ENCODE peak calls at places on chromosome 18, in eight cellular contexts. F is pancreas, O is SJCRH30, A is breast epithelium, M is A549, P is left ventricle myocardium inferior, I is fibroblast of lung, R is aorta. S is an unnamed sample.

GRCh38 chr18:76686737-76687231 is 135.6 kb upstream of the ZNF236 start:
- DNase-seq in F (no peak), O (peak; percentile 13), A (peak; percentile 71), M (peak; percentile 49), P (peak; percentile 29), I (peak; percentile 70), R (peak; percentile 85), S (peak; percentile 37)

GRCh38 chr18:24683965-24684364 is 223.5 kb downstream of the HRH4 start:
- DNase-seq in F (no peak), O (peak; percentile 9), A (no peak), M (no peak), P (no peak), I (no peak), R (no peak), S (no peak)

GRCh38 chr18:374735-375168 is 106.9 kb upstream of the THOC1 start:
- DNase-seq in F (no peak), O (no peak), A (no peak), M (no peak), P (no peak), I (peak; percentile 66), R (no peak), S (no peak)

GRCh38 chr18:48946329-48946835 is 4.4 kb downstream of the SMAD7 start:
- DNase-seq in F (peak; percentile 31), O (peak; percentile 84), A (no peak), M (no peak), P (no peak), I (peak; percentile 46), R (peak; percentile 71), S (no peak)

GRCh38 chr18:79818631-79819030 is 20.9 kb downstream of the KCNG2 start:
- DNase-seq in F (no peak), O (no peak), A (no peak), M (no peak), P (no peak), I (no peak), R (no peak), S (no peak)

GRCh38 chr18:3877678-3878077 is 427.7 kb downstream of the TGIF1 start:
- DNase-seq in F (no peak), O (no peak), A (no peak), M (no peak), P (no peak), I (peak; percentile 32), R (no peak), S (no peak)

GRCh38 chr18:45449761-45450227 is 165.5 kb upstream of the SLC14A2 start:
- DNase-seq in F (no peak), O (no peak), A (no peak), M (no peak), P (peak; percentile 58), I (peak; percentile 42), R (no peak), S (peak; percentile 36)

GRCh38 chr18:9688036-9688741 is 19.9 kb upstream of the RAB31 start:
- DNase-seq in F (no peak), O (no peak), A (no peak), M (no peak), P (no peak), I (peak; percentile 60), R (no peak), S (no peak)

GRCh38 chr18:63472380-63472779 is 4.4 kb upstream of the SERPINB5 start:
- DNase-seq in F (no peak), O (no peak), A (no peak), M (peak; percentile 23), P (no peak), I (no peak), R (no peak), S (no peak)

GRCh38 chr18:58861353-58861752 is 3.3 kb upstream of the ZNF532 start:
- DNase-seq in F (no peak), O (no peak), A (no peak), M (no peak), P (no peak), I (no peak), R (no peak), S (no peak)

GRCh38 chr18:57353137-57353939 is 981 bp downstream of the ST8SIA3 start:
- DNase-seq in F (peak; percentile 75), O (no peak), A (no peak), M (no peak), P (no peak), I (no peak), R (no peak), S (peak; percentile 87)

GRCh38 chr18:44181951-44182350 is 498.7 kb upstream of the SETBP1 start:
- DNase-seq in F (no peak), O (no peak), A (no peak), M (no peak), P (no peak), I (peak; percentile 40), R (no peak), S (no peak)

GRCh38 chr18:24136967-24137373 is 1.9 kb upstream of the CABYR start:
- DNase-seq in F (no peak), O (no peak), A (no peak), M (no peak), P (no peak), I (peak; percentile 62), R (no peak), S (no peak)

GRCh38 chr18:25517881-25518715 is 166.1 kb upstream of the ZNF521 start:
- DNase-seq in F (no peak), O (no peak), A (no peak), M (no peak), P (no peak), I (no peak), R (no peak), S (no peak)

GRCh38 chr18:5068856-5069255 is 128.2 kb downstream of the AKAIN1 start:
- DNase-seq in F (no peak), O (no peak), A (no peak), M (no peak), P (no peak), I (no peak), R (no peak), S (no peak)

GRCh38 chr18:13281406-13281805 is 62.8 kb downstream of the LDLRAD4 start:
- DNase-seq in F (no peak), O (no peak), A (no peak), M (no peak), P (no peak), I (no peak), R (no peak), S (no peak)

GRCh38 chr18:49321800-49322461 is 138.5 kb downstream of the DYM start:
- DNase-seq in F (no peak), O (no peak), A (no peak), M (no peak), P (no peak), I (peak; percentile 60), R (no peak), S (no peak)

GRCh38 chr18:68662779-68663178 is 52.1 kb downstream of the TMX3 start:
- DNase-seq in F (no peak), O (no peak), A (no peak), M (no peak), P (no peak), I (peak; percentile 21), R (no peak), S (no peak)

GRCh38 chr18:79801641-79802040 is 3.9 kb downstream of the KCNG2 start:
- DNase-seq in F (no peak), O (no peak), A (peak; percentile 27), M (no peak), P (no peak), I (no peak), R (peak; percentile 9), S (no peak)

GRCh38 chr18:66916834-66917233 is 312.9 kb upstream of the CDH19 start:
- DNase-seq in F (no peak), O (no peak), A (no peak), M (no peak), P (no peak), I (no peak), R (no peak), S (no peak)

GRCh38 chr18:26792661-26793060 is 72.8 kb downstream of the AQP4 start:
- DNase-seq in F (no peak), O (no peak), A (no peak), M (peak; percentile 7), P (no peak), I (no peak), R (no peak), S (no peak)

GRCh38 chr18:29969876-29970275 is 1072.7 kb downstream of the DSC3 start:
- DNase-seq in F (no peak), O (no peak), A (no peak), M (no peak), P (no peak), I (no peak), R (no peak), S (no peak)

GRCh38 chr18:51029694-51030536 is at the start of gene SMAD4:
- DNase-seq in F (peak; percentile 99), O (peak; percentile 95), A (peak; percentile 97), M (peak; percentile 77), P (peak; percentile 96), I (peak; percentile 97), R (peak; percentile 100), S (peak; percentile 91)
- H3K4me1 ChIP-seq in F (peaks cover 11% of the 10 kb centered on the region), O (no peaks in the 10 kb centered on the region), A (no peaks in the 10 kb centered on the region), M (peaks cover 13% of the 10 kb centered on the region), P (peaks cover 83% of the 10 kb centered on the region), I (peaks cover 2% of the 10 kb centered on the region), R (peaks cover 4% of the 10 kb centered on the region), S (no peaks in the 10 kb centered on the region)

GRCh38 chr18:70291295-70291574 is 2.4 kb downstream of the SOCS6 start:
- DNase-seq in F (no peak), O (no peak), A (no peak), M (no peak), P (no peak), I (no peak), R (no peak), S (no peak)
- H3K4me3 ChIP-seq in F (no peak overlapping the region), O (no peak overlapping the region), A (no peak overlapping the region), M (peak overlapping the region; percentile 89), P (peak overlapping the region; percentile 80), I (peak overlapping the region; percentile 91), R (no peak overlapping the region), S (peak overlapping the region; percentile 57)

DNA sequence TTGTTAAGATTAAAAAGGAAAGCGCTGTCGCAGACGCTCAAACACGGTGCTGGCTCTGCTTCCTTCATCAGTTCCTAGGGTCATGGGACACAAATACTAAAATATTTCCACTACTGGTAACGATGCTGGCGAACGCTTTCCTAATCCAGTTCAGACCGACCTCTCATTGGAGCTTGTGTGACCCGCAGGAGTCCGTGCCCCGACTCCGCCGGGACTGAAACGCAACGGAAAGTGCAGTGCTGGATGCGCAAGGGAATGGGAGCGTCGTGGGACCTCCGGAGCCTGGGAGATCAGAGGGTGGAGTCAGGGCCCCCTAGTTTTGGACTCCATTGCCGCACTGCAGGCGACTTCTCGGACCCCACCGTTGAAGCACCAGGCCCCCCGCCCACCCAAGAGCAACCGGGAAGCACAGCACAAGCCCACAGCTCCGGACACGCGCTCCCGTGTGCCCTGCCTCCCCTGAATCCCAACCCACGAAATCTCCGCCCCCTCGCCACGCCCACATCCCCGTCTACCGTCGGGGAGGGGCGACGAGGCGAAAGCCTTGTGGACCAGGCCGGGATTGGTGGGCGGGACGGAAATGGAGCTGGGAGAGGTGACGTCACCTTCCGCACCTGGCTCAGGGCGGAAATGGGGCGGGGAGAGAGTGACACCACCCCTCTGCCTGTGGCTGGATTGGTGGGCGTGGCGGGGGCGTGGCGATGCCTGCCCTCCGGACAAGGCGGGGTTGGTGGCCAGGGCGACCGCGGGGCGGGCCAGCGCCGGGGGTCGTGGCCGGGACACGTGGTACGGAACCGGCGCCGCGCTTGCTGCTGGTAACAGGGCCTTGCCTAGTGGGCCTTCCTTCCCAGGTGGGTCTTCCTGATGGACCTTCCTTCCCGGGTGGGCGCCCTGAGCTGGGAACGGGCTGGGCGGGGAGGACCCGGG is at the start of gene CNDP2:
- DNase-seq in F (peak; percentile 100), O (peak; percentile 97), A (peak; percentile 100), M (peak; percentile 84), P (peak; percentile 100), I (peak; percentile 98), R (peak; percentile 100), S (peak; percentile 98)
- H3K4me1 ChIP-seq in F (peaks cover 30% of the 10 kb centered on the region), O (peaks cover 4% of the 10 kb centered on the region), A (no peaks in the 10 kb centered on the region), M (peaks cover 6% of the 10 kb centered on the region), P (peaks cover 64% of the 10 kb centered on the region), I (peaks cover 2% of the 10 kb centered on the region), R (no peaks in the 10 kb centered on the region), S (no peaks in the 10 kb centered on the region)

GRCh38 chr18:62323483-62324354 is 1.4 kb upstream of the TNFRSF11A start:
- DNase-seq in F (no peak), O (no peak), A (no peak), M (no peak), P (no peak), I (no peak), R (no peak), S (no peak)
- H3K4me3 ChIP-seq in F (no peak overlapping the region), O (no peak overlapping the region), A (no peak overlapping the region), M (no peak overlapping the region), P (no peak overlapping the region), I (no peak overlapping the region), R (no peak overlapping the region), S (no peak overlapping the region)

S was measured in BE2C.